ENCODE peak calls at places on chromosomes 5 and 9, in eight cellular contexts. D is coronary artery, K is transverse colon, Q is PC-9, V is breast epithelium, B is fibroblast of villous mesenchyme, L is cardiac muscle cell, N is IMR-90. S is an unnamed sample.

GRCh38 chr9:101737705-101738565 is 512 bp downstream of the GRIN3A start:
- DNase-seq in D (no peak), K (no peak), L (peak), Q (no peak), B (no peak), N (no peak), V (no peak), S (no peak)

GRCh38 chr5:90675222-90675621 is 116.6 kb downstream of the ADGRV1 start:
- DNase-seq in K (no peak), N (no peak), L (no peak), Q (no peak), B (no peak), V (no peak), D (no peak), S (no peak)

GRCh38 chr9:114109106-114109505 is 10.0 kb upstream of the KIF12 start:
- DNase-seq in K (no peak), Q (no peak), B (no peak), L (no peak), N (no peak), D (no peak), V (no peak), S (no peak)

GRCh38 chr5:153900703-153901395 is 137.9 kb downstream of the FAM114A2 start:
- DNase-seq in N (peak), B (peak), L (no peak), Q (no peak), V (no peak), K (no peak), D (no peak), S (no peak)

GRCh38 chr5:15131909-15132308 is 260.3 kb upstream of the ANKH start:
- DNase-seq in Q (no peak), B (no peak), D (no peak), V (no peak), K (no peak), N (no peak), L (no peak), S (no peak)

GRCh38 chr9:18256574-18256973 is 217.4 kb upstream of the ADAMTSL1 start:
- DNase-seq in B (no peak), L (peak), D (no peak), N (peak), Q (no peak), K (no peak), V (no peak), S (no peak)

GRCh38 chr9:2859776-2860379 is 16.0 kb upstream of the PUM3 start:
- DNase-seq in V (no peak), D (no peak), B (peak), Q (no peak), N (peak), L (peak), K (peak), S (peak)

GRCh38 chr9:20904995-20905394 is 126.4 kb downstream of the HACD4 start:
- DNase-seq in N (no peak), L (no peak), K (no peak), V (no peak), D (no peak), Q (no peak), B (no peak), S (no peak)

GRCh38 chr5:111699976-111700375 is 57.0 kb downstream of the NREP start:
- DNase-seq in K (peak), Q (no peak), N (no peak), L (no peak), V (no peak), B (no peak), D (no peak), S (no peak)

GRCh38 chr5:134965271-134965825 is 2.4 kb upstream of the CATSPER3 start:
- DNase-seq in V (no peak), Q (no peak), K (no peak), B (no peak), L (no peak), D (no peak), N (no peak), S (no peak)

DNA sequence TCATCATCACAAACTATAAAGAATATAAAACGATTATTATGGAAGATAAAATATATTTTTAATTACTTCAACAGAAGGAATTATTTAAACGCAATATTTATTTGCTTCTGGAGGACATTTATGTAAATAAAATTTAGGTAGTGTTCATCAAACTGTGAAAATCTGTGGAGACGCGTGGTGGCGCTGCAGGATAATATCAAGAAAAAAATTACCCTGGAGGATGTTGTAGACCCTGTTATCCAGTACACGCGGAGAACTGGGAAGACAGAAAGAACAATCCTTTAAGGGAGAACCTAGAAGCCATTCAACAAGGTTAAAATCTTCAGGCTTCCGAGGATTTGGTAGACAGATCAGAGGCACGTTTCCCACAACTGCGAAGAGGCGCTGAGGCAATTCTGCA is at the start of gene PCDHB12:
- DNase-seq in B (no peak), Q (no peak), D (no peak), L (peak), V (no peak), K (no peak), N (peak), S (no peak)
- TF ChIP-seq CTCF in B (no peak), Q (peak), D (no peak), L (no peak), V (no peak), K (no peak), N (peak), S (no peak)

DNA sequence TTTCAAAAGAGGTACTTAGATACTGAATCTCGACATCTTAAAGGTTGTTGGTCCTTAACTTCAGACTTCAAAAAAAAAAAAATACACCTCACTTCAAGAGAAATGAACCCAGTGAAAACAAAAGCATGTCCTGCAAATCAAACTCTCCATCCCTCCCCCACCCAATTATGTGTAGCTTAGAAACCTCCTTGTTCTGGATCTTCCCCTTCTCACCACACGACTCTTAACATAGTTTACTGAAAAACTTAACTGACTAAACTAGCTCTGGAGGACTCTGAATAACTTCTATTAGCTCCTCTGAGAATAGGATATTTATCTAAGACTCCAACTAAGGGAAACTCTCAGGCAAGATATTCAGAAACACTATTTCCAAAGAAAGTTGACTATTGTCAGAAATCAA is 48.7 kb upstream of the HK3 start:
- DNase-seq in D (no peak), K (no peak), V (no peak), Q (no peak), L (no peak), N (no peak), B (no peak), S (no peak)
- TF ChIP-seq CTCF in D (no peak), K (no peak), V (no peak), Q (no peak), L (no peak), N (no peak), B (no peak), S (no peak)

GRCh38 chr5:1144089-1144488 is 32.2 kb upstream of the SLC12A7 start:
- DNase-seq in B (no peak), D (no peak), V (no peak), Q (no peak), L (no peak), N (no peak), K (no peak), S (no peak)
- TF ChIP-seq CTCF in B (no peak), D (no peak), V (no peak), Q (no peak), L (no peak), N (no peak), K (no peak), S (no peak)

GRCh38 chr9:133429641-133430161 is 7.5 kb downstream of the ADAMTS13 start:
- DNase-seq in V (no peak), L (peak), D (no peak), B (no peak), K (peak), N (peak), Q (no peak), S (peak)
- TF ChIP-seq CTCF in V (no peak), L (peak), D (no peak), B (peak), K (peak), N (peak), Q (no peak), S (no peak)

DNA sequence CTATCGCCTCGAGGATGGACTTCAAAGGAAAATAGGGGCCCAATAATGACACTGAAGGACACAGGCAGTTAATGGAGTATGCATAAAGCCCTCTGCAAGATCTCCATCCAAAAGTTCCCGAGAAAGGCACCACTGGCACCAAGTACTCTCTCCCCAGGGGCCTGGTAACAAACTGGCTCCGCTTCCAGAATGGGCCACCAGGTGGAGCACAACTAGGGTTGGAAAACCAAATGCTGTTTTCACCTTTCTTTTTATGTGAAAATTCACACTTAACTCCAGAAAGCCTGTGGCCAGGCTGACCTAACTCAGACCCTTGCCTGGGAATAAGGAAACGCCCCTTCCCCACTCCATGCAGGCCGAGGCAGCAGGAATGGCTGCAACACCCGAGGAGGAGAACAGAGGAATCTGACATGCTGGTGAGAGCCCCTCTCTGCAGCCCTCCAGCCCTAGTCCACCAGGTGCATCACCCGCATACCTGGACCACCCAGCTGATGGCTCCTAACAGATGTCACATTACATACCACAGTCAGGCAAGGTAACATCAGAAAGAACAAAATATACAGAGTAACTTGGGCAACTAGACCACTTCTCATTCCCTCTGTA is 42.8 kb downstream of the CAMSAP1 start:
- DNase-seq in L (peak), Q (no peak), V (peak), N (peak), K (peak), D (no peak), B (peak), S (peak)
- TF ChIP-seq CTCF in L (peak), Q (peak), V (peak), N (peak), K (peak), D (peak), B (peak), S (peak)

S was measured in GM20000.